ENCODE peak calls at places on chromosome 1, in nine cellular contexts. R is stimulated activated CD4-positive, alpha-beta T cell treated with anti-CD3 and anti-CD28 coated beads, Interleukin-1b, Interleukin-23, amount 100 ng/mL, for 24 hours; X is NCI-H1436 treated with DMSO at 0.1 percent for 48 hours; J is left cardiac atrium; G is spleen; O is HuH-7; F is epithelial cell of esophagus; L is transverse colon; Z is GM23248. W is an unnamed sample.

GRCh38 chr1:93338426-93338825 is 7.3 kb upstream of the DR1 start:
- DNase-seq in Z (peak), J (no peak), L (no peak), G (no peak), O (no peak), X (no peak), F (peak), R (no peak), W (no peak)

GRCh38 chr1:166875302-166875733 is 746 bp downstream of the TADA1 start:
- DNase-seq in R (no peak), Z (no peak), G (no peak), F (no peak), X (no peak), L (no peak), J (no peak), O (no peak), W (no peak)

GRCh38 chr1:164602480-164603093 is 43.6 kb downstream of the PBX1 start:
- DNase-seq in G (no peak), Z (peak), L (peak), F (peak), J (peak), X (no peak), R (no peak), O (no peak), W (peak)

GRCh38 chr1:173191011-173191410 is 16.1 kb downstream of the TNFSF4 start:
- DNase-seq in L (no peak), Z (peak), R (no peak), J (no peak), F (peak), O (no peak), X (no peak), G (no peak), W (no peak)

GRCh38 chr1:92808353-92808752 is 23.4 kb upstream of the EVI5 start:
- DNase-seq in O (no peak), Z (peak), F (peak), G (no peak), L (no peak), J (no peak), X (no peak), R (no peak), W (no peak)

GRCh38 chr1:209490013-209490412 is 93.5 kb upstream of the CAMK1G start:
- DNase-seq in Z (peak), J (no peak), G (no peak), O (no peak), F (peak), X (peak), L (no peak), R (no peak), W (no peak)

GRCh38 chr1:33466159-33466558 is 6.3 kb upstream of the ZSCAN20 start:
- DNase-seq in O (no peak), L (peak), R (no peak), J (peak), F (no peak), Z (no peak), X (no peak), G (no peak), W (no peak)

GRCh38 chr1:223249854-223250631 is 107.0 kb upstream of the TLR5 start:
- DNase-seq in X (no peak), O (no peak), G (no peak), L (no peak), F (peak), J (no peak), Z (no peak), R (no peak), W (no peak)

GRCh38 chr1:27572679-27573426 is 31.1 kb downstream of the AHDC1 start:
- DNase-seq in O (no peak), R (no peak), X (no peak), G (no peak), J (no peak), Z (peak), L (no peak), F (peak), W (peak)

GRCh38 chr1:162736184-162736583 is 54.3 kb upstream of the HSD17B7 start:
- DNase-seq in Z (no peak), L (no peak), F (no peak), J (no peak), G (no peak), R (no peak), O (no peak), X (no peak), W (no peak)

GRCh38 chr1:25022361-25023189 is 92.5 kb upstream of the RUNX3 start:
- DNase-seq in F (peak), L (peak), R (peak), G (peak), Z (peak), X (no peak), O (no peak), J (peak), W (peak)

GRCh38 chr1:1349256-1350012 is at the start of gene DVL1:
- DNase-seq in F (peak), Z (peak), G (peak), X (no peak), J (peak), R (peak), L (peak), O (peak), W (no peak)

GRCh38 chr1:30719406-30720270 is 3.7 kb downstream of the MATN1 start:
- DNase-seq in L (no peak), X (no peak), G (no peak), J (no peak), R (no peak), Z (peak), O (no peak), F (peak), W (no peak)

GRCh38 chr1:42767510-42767924 is 468 bp downstream of the C1orf50 start:
- DNase-seq in O (no peak), X (no peak), J (no peak), F (peak), L (no peak), G (no peak), R (no peak), Z (no peak), W (no peak)

GRCh38 chr1:12469493-12469892 is 148.5 kb downstream of the DHRS3 start:
- DNase-seq in J (no peak), X (no peak), G (no peak), Z (no peak), F (no peak), L (no peak), O (no peak), R (no peak), W (no peak)

GRCh38 chr1:111203681-111204210 is 3.3 kb upstream of the DENND2D start:
- DNase-seq in L (peak), Z (peak), X (no peak), O (no peak), F (peak), J (peak), G (peak), R (peak), W (peak)

GRCh38 chr1:220198186-220199005 is 73.9 kb downstream of the RAB3GAP2 start:
- DNase-seq in F (no peak), X (no peak), O (no peak), Z (peak), J (no peak), L (no peak), G (no peak), R (no peak), W (no peak)

GRCh38 chr1:4553761-4554160 is 100.6 kb upstream of the AJAP1 start:
- DNase-seq in F (no peak), L (no peak), R (no peak), O (no peak), G (no peak), Z (no peak), J (no peak), X (no peak), W (no peak)

GRCh38 chr1:3069491-3070303 is 694 bp downstream of the PRDM16 start:
- DNase-seq in Z (peak), F (peak), R (no peak), X (no peak), L (peak), G (peak), O (peak), J (peak), W (no peak)

GRCh38 chr1:160520582-160520981 is 2.5 kb downstream of the SLAMF6 start:
- DNase-seq in L (no peak), O (no peak), X (no peak), F (peak), G (no peak), Z (peak), J (no peak), R (no peak), W (no peak)

GRCh38 chr1:183209533-183210158 is 23.6 kb downstream of the LAMC2 start:
- DNase-seq in R (no peak), X (no peak), O (no peak), G (no peak), J (no peak), F (peak), Z (peak), L (no peak), W (no peak)

GRCh38 chr1:156926175-156926574 is 5.7 kb downstream of the LRRC71 start:
- DNase-seq in F (peak), X (no peak), J (peak), O (no peak), R (no peak), G (no peak), L (peak), Z (peak), W (peak)

GRCh38 chr1:234330843-234331215 is 42.4 kb upstream of the COA6 start:
- DNase-seq in O (no peak), Z (peak), F (no peak), L (no peak), X (no peak), G (no peak), R (no peak), J (no peak), W (no peak)

GRCh38 chr1:80250573-80251168 is 1244.1 kb upstream of the ADGRL4 start:
- DNase-seq in L (no peak), X (no peak), F (peak), G (no peak), O (no peak), R (no peak), J (no peak), Z (no peak), W (no peak)

GRCh38 chr1:31460027-31460426 is 47.0 kb downstream of the SERINC2 start:
- DNase-seq in J (no peak), L (no peak), F (no peak), G (no peak), O (no peak), R (no peak), X (no peak), Z (peak), W (no peak)

GRCh38 chr1:66761273-66761672 is 9.0 kb downstream of the DYNLT5 start:
- DNase-seq in F (peak), G (no peak), J (no peak), L (no peak), X (no peak), R (no peak), O (no peak), Z (peak), W (no peak)

GRCh38 chr1:154749078-154749760 is 120.9 kb downstream of the KCNN3 start:
- DNase-seq in G (no peak), R (no peak), L (no peak), X (no peak), F (peak), O (peak), J (no peak), Z (peak), W (no peak)

GRCh38 chr1:77398115-77398514 is 116.3 kb downstream of the AK5 start:
- DNase-seq in O (no peak), J (no peak), Z (no peak), F (no peak), R (no peak), X (no peak), G (no peak), L (no peak), W (no peak)

GRCh38 chr1:231576804-231577718 is 48.6 kb downstream of the TSNAX start:
- DNase-seq in X (no peak), J (no peak), R (no peak), F (no peak), L (no peak), G (no peak), Z (no peak), O (no peak), W (no peak)

GRCh38 chr1:30816211-30817082 is 58.9 kb upstream of the LAPTM5 start:
- DNase-seq in J (peak), X (no peak), F (peak), O (no peak), L (peak), Z (peak), R (no peak), G (no peak), W (no peak)

GRCh38 chr1:33971913-33972312 is 108.0 kb downstream of the HMGB4 start:
- DNase-seq in F (no peak), O (no peak), Z (peak), X (no peak), G (no peak), R (no peak), J (no peak), L (no peak), W (no peak)

GRCh38 chr1:169107673-169108160 is 1.2 kb downstream of the ATP1B1 start:
- DNase-seq in O (no peak), R (no peak), Z (peak), F (peak), G (no peak), J (peak), L (no peak), X (no peak), W (peak)

GRCh38 chr1:240020871-240021270 is 70.8 kb upstream of the FMN2 start:
- DNase-seq in Z (no peak), R (no peak), X (no peak), G (no peak), O (no peak), F (no peak), L (no peak), J (no peak), W (no peak)

GRCh38 chr1:4786061-4786460 is 131.7 kb downstream of the AJAP1 start:
- DNase-seq in L (no peak), R (no peak), X (no peak), O (no peak), G (no peak), F (no peak), J (no peak), Z (no peak), W (no peak)

GRCh38 chr1:21302747-21303715 is 12.8 kb upstream of the ECE1 start:
- DNase-seq in L (peak), O (no peak), Z (peak), R (no peak), J (no peak), X (no peak), F (peak), G (no peak), W (no peak)

GRCh38 chr1:160548960-160549664 is 26.1 kb upstream of the SLAMF6 start:
- DNase-seq in X (no peak), R (no peak), G (no peak), F (no peak), J (no peak), Z (no peak), O (no peak), L (no peak), W (no peak)

GRCh38 chr1:188070848-188071247 is 1242.1 kb downstream of the PLA2G4A start:
- DNase-seq in R (no peak), X (no peak), F (no peak), L (no peak), O (no peak), Z (peak), G (no peak), J (no peak), W (no peak)